ENCODE peak calls at places on chromosomes 16 and 17, in seven cellular contexts. T is IMR-90, Y is neuronal stem cell, I is H9, E is mesendoderm, S is H1, Z is mesenchymal stem cell. F is an unnamed sample. For H3K79me1, the result is how much of the 10 kb centered on the place peaks cover.

GRCh38 chr16:82192665-82193064 is 22.6 kb upstream of the MPHOSPH6 start:
- DNase-seq in T (peak), Y (no peak), I (no peak), E (no peak), S (no peak), Z (peak), F (peak)

GRCh38 chr17:64496348-64496785 is 487 bp downstream of the POLG2 start:
- DNase-seq in T (no peak), Y (no peak), I (no peak), E (no peak), S (no peak), Z (no peak), F (no peak)

GRCh38 chr16:85208643-85209520 is 96.6 kb upstream of the CIBAR2 start:
- DNase-seq in T (no peak), Y (no peak), I (no peak), E (no peak), S (no peak), Z (no peak), F (no peak)

GRCh38 chr17:2693561-2694380 is 17.8 kb downstream of the CLUH start:
- DNase-seq in T (no peak), Y (no peak), I (no peak), E (no peak), S (no peak), Z (no peak), F (no peak)

GRCh38 chr17:80261159-80261894 is 675 bp downstream of the RNF213 start:
- DNase-seq in T (peak), Y (peak), I (peak), E (peak), S (peak), Z (peak), F (peak)

GRCh38 chr16:569445-570254 is at the start of gene PIGQ:
- DNase-seq in T (peak), Y (peak), I (peak), E (peak), S (no peak), Z (peak), F (peak)

GRCh38 chr16:12688972-12689850 is 114.5 kb downstream of the CPPED1 start:
- DNase-seq in T (no peak), Y (no peak), I (no peak), E (no peak), S (no peak), Z (no peak), F (no peak)

GRCh38 chr16:7016986-7017385 is 315.7 kb upstream of the RBFOX1 start:
- DNase-seq in T (no peak), Y (no peak), I (no peak), E (no peak), S (no peak), Z (no peak), F (no peak)

GRCh38 chr17:33647976-33648375 is 354.9 kb upstream of the ASIC2 start:
- DNase-seq in T (peak), Y (peak), I (peak), E (peak), S (no peak), Z (peak), F (peak)

GRCh38 chr17:30477758-30478115 is 529 bp downstream of the GOSR1 start:
- DNase-seq in T (peak), Y (no peak), I (no peak), E (peak), S (no peak), Z (peak), F (peak)

GRCh38 chr16:74034862-74035261 is 261.8 kb upstream of the PSMD7 start:
- DNase-seq in T (peak), Y (peak), I (no peak), E (peak), S (no peak), Z (no peak), F (no peak)

GRCh38 chr16:70589998-70590471 is 56.3 kb upstream of the IL34 start:
- DNase-seq in T (peak), Y (no peak), I (no peak), E (no peak), S (no peak), Z (peak), F (no peak)

GRCh38 chr17:51299859-51300258 is 39.5 kb downstream of the UTP18 start:
- DNase-seq in T (no peak), Y (no peak), I (no peak), E (no peak), S (no peak), Z (no peak), F (no peak)

GRCh38 chr17:73786286-73786743 is 142.1 kb upstream of the SDK2 start:
- DNase-seq in T (no peak), Y (peak), I (peak), E (peak), S (no peak), Z (no peak), F (no peak)

GRCh38 chr17:57328109-57328882 is 72.0 kb downstream of the MSI2 start:
- DNase-seq in T (peak), Y (no peak), I (no peak), E (no peak), S (no peak), Z (peak), F (no peak)

GRCh38 chr17:40548982-40549680 is 16.1 kb downstream of the CCR7 start:
- DNase-seq in T (peak), Y (no peak), I (peak), E (no peak), S (no peak), Z (peak), F (no peak)

GRCh38 chr17:37450090-37450489 is 39.6 kb upstream of the DUSP14 start:
- DNase-seq in T (peak), Y (no peak), I (no peak), E (no peak), S (no peak), Z (no peak), F (peak)

GRCh38 chr16:66858740-66859396 is 14.7 kb downstream of the CA7 start:
- DNase-seq in T (peak), Y (no peak), I (no peak), E (no peak), S (no peak), Z (peak), F (no peak)

GRCh38 chr17:49260011-49260921 is 29.7 kb upstream of the PHOSPHO1 start:
- DNase-seq in T (peak), Y (peak), I (peak), E (peak), S (no peak), Z (peak), F (peak)

GRCh38 chr16:88384222-88385111 is 1.7 kb downstream of the ZNF469 start:
- DNase-seq in T (no peak), Y (no peak), I (no peak), E (no peak), S (no peak), Z (no peak), F (no peak)

GRCh38 chr17:77487677-77488530 is 347.1 kb downstream of the SEC14L1 start:
- DNase-seq in T (no peak), Y (no peak), I (no peak), E (no peak), S (no peak), Z (no peak), F (no peak)

GRCh38 chr17:79482719-79483118 is 128.1 kb downstream of the RBFOX3 start:
- DNase-seq in T (no peak), Y (no peak), I (peak), E (no peak), S (no peak), Z (no peak), F (no peak)

GRCh38 chr16:2474877-2475412 is at the start of gene TBC1D24:
- DNase-seq in T (peak), Y (peak), I (peak), E (peak), S (no peak), Z (peak), F (peak)

GRCh38 chr16:68642436-68643064 is 2.6 kb upstream of the CDH3 start:
- DNase-seq in T (no peak), Y (no peak), I (peak), E (peak), S (peak), Z (peak), F (no peak)

GRCh38 chr17:55652825-55653224 is 69.8 kb downstream of the TMEM100 start:
- DNase-seq in T (no peak), Y (no peak), I (no peak), E (no peak), S (no peak), Z (no peak), F (no peak)

GRCh38 chr17:2420131-2420530 is 19.3 kb upstream of the MNT start:
- DNase-seq in T (no peak), Y (no peak), I (no peak), E (no peak), S (no peak), Z (no peak), F (no peak)

GRCh38 chr17:82947051-82947991 is 107.5 kb upstream of the ZNF750 start:
- DNase-seq in T (no peak), Y (no peak), I (no peak), E (no peak), S (no peak), Z (no peak), F (no peak)

GRCh38 chr16:19168173-19169080 is at the start of gene SYT17:
- DNase-seq in T (no peak), Y (peak), I (no peak), E (peak), S (no peak), Z (peak), F (peak)

GRCh38 chr16:31344712-31345111 is 10.3 kb upstream of the ITGAX start:
- DNase-seq in T (no peak), Y (no peak), I (no peak), E (no peak), S (no peak), Z (no peak), F (no peak)

GRCh38 chr16:48115299-48115698 is 40.5 kb downstream of the ABCC12 start:
- DNase-seq in T (no peak), Y (no peak), I (no peak), E (no peak), S (no peak), Z (no peak), F (no peak)
- H3K79me1 ChIP-seq in T (under half), Y (under half), I (under half), E (under half), S (under half), Z (under half), F (under half)

GRCh38 chr16:86508028-86508946 is 2.0 kb upstream of the FOXF1 start:
- DNase-seq in T (no peak), Y (peak), I (peak), E (peak), S (no peak), Z (peak), F (no peak)
- H3K79me1 ChIP-seq in T (under half), Y (under half), I (under half), E (under half), S (under half), Z (under half), F (under half)

DNA sequence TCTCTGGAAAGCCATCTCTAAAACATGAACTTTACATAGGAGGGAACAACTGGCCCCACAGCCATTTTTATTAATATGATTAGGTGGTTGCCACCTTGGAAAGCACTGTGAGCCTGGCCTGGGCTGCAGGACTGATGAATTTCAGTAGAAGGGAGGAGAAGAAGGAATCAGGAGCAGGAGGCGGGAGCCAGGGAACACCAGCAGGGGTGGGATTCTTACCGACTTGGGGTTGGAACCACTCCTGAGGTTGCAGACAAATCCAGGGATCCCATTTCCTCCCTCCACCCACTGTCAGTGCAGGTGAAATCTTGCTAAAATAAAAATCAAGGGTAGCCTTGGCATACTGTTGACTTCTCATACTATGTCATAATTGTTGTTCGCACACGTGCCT is 16.9 kb upstream of the MAP3K14 start:
- DNase-seq in T (no peak), Y (no peak), I (peak), E (no peak), S (no peak), Z (no peak), F (no peak)
- H3K79me1 ChIP-seq in T (under half), Y (under half), I (under half), E (under half), S (under half), Z (under half), F (under half)

GRCh38 chr17:4334776-4335175 is 31.7 kb downstream of the UBE2G1 start:
- DNase-seq in T (no peak), Y (no peak), I (no peak), E (no peak), S (no peak), Z (no peak), F (no peak)
- H3K79me1 ChIP-seq in T (under half), Y (under half), I (under half), E (under half), S (under half), Z (under half), F (under half)

GRCh38 chr17:70938311-70938710 is 769.0 kb downstream of the KCNJ2 start:
- DNase-seq in T (no peak), Y (no peak), I (no peak), E (no peak), S (no peak), Z (no peak), F (no peak)
- H3K79me1 ChIP-seq in T (under half), Y (under half), I (under half), E (under half), S (under half), Z (under half), F (under half)